ENCODE peak calls at places on chromosomes 2 and 18, in seven cellular contexts. One of them, this sample, is unnamed.

GRCh38 chr2:83584674-83585073 is 874.4 kb downstream of the SUCLG1 start:
- DNase-seq in activated effector memory CD4-positive, alpha-beta T cell treated with anti-CD3 and anti-CD28 coated beads, Interleukin-2, amount 50 U/mL, for 16 hours: no peak
- DNase-seq in GOT3: no peak
- DNase-seq in psoas muscle: no peak
- DNase-seq in retina: no peak
- DNase-seq in foreskin keratinocyte: no peak
- DNase-seq in GM12865: no peak
- DNase-seq in this sample: no peak

GRCh38 chr2:217150236-217150635 is 290.4 kb upstream of the TNP1 start:
- DNase-seq in foreskin keratinocyte: no peak
- DNase-seq in GOT3: no peak
- DNase-seq in psoas muscle: no peak
- DNase-seq in activated effector memory CD4-positive, alpha-beta T cell treated with anti-CD3 and anti-CD28 coated beads, Interleukin-2, amount 50 U/mL, for 16 hours: no peak
- DNase-seq in retina: no peak
- DNase-seq in GM12865: no peak
- DNase-seq in this sample: no peak

GRCh38 chr2:101643004-101643524 is 54.4 kb upstream of the MAP4K4 start:
- DNase-seq in GM12865: no peak
- DNase-seq in retina: no peak
- DNase-seq in GOT3: no peak
- DNase-seq in psoas muscle: no peak
- DNase-seq in activated effector memory CD4-positive, alpha-beta T cell treated with anti-CD3 and anti-CD28 coated beads, Interleukin-2, amount 50 U/mL, for 16 hours: no peak
- DNase-seq in foreskin keratinocyte: no peak
- DNase-seq in this sample: no peak

GRCh38 chr18:51437280-51438271 is 240.1 kb upstream of the MEX3C start:
- DNase-seq in psoas muscle: no peak
- DNase-seq in retina: no peak
- DNase-seq in GOT3: no peak
- DNase-seq in foreskin keratinocyte: peak
- DNase-seq in GM12865: peak
- DNase-seq in activated effector memory CD4-positive, alpha-beta T cell treated with anti-CD3 and anti-CD28 coated beads, Interleukin-2, amount 50 U/mL, for 16 hours: no peak
- DNase-seq in this sample: no peak

GRCh38 chr2:50885948-50886347 is 146.0 kb downstream of the NRXN1 start:
- DNase-seq in retina: no peak
- DNase-seq in psoas muscle: no peak
- DNase-seq in GOT3: no peak
- DNase-seq in activated effector memory CD4-positive, alpha-beta T cell treated with anti-CD3 and anti-CD28 coated beads, Interleukin-2, amount 50 U/mL, for 16 hours: no peak
- DNase-seq in GM12865: no peak
- DNase-seq in foreskin keratinocyte: no peak
- DNase-seq in this sample: no peak

GRCh38 chr18:58253871-58254270 is 209.8 kb downstream of the NEDD4L start:
- DNase-seq in activated effector memory CD4-positive, alpha-beta T cell treated with anti-CD3 and anti-CD28 coated beads, Interleukin-2, amount 50 U/mL, for 16 hours: no peak
- DNase-seq in foreskin keratinocyte: no peak
- DNase-seq in retina: no peak
- DNase-seq in psoas muscle: no peak
- DNase-seq in GM12865: no peak
- DNase-seq in GOT3: no peak
- DNase-seq in this sample: no peak

GRCh38 chr2:186848873-186849578 is at the start of gene ZSWIM2:
- DNase-seq in retina: peak
- DNase-seq in activated effector memory CD4-positive, alpha-beta T cell treated with anti-CD3 and anti-CD28 coated beads, Interleukin-2, amount 50 U/mL, for 16 hours: no peak
- DNase-seq in psoas muscle: peak
- DNase-seq in GM12865: peak
- DNase-seq in GOT3: peak
- DNase-seq in foreskin keratinocyte: peak
- DNase-seq in this sample: peak

GRCh38 chr2:159516241-159516758 is 100.0 kb downstream of the BAZ2B start:
- DNase-seq in GOT3: no peak
- DNase-seq in activated effector memory CD4-positive, alpha-beta T cell treated with anti-CD3 and anti-CD28 coated beads, Interleukin-2, amount 50 U/mL, for 16 hours: no peak
- DNase-seq in foreskin keratinocyte: peak
- DNase-seq in retina: peak
- DNase-seq in psoas muscle: no peak
- DNase-seq in GM12865: peak
- DNase-seq in this sample: no peak

GRCh38 chr2:207416111-207416510 is 113.7 kb upstream of the CREB1 start:
- DNase-seq in GM12865: no peak
- DNase-seq in GOT3: no peak
- DNase-seq in foreskin keratinocyte: no peak
- DNase-seq in activated effector memory CD4-positive, alpha-beta T cell treated with anti-CD3 and anti-CD28 coated beads, Interleukin-2, amount 50 U/mL, for 16 hours: no peak
- DNase-seq in retina: no peak
- DNase-seq in psoas muscle: no peak
- DNase-seq in this sample: no peak

GRCh38 chr18:77108001-77108692 is 24.4 kb downstream of the MBP start:
- DNase-seq in GM12865: peak
- DNase-seq in foreskin keratinocyte: no peak
- DNase-seq in activated effector memory CD4-positive, alpha-beta T cell treated with anti-CD3 and anti-CD28 coated beads, Interleukin-2, amount 50 U/mL, for 16 hours: peak
- DNase-seq in retina: peak
- DNase-seq in GOT3: peak
- DNase-seq in psoas muscle: no peak
- DNase-seq in this sample: no peak

GRCh38 chr2:109305494-109306187 is 176.6 kb downstream of the SH3RF3 start:
- DNase-seq in activated effector memory CD4-positive, alpha-beta T cell treated with anti-CD3 and anti-CD28 coated beads, Interleukin-2, amount 50 U/mL, for 16 hours: no peak
- DNase-seq in GOT3: no peak
- DNase-seq in GM12865: no peak
- DNase-seq in psoas muscle: no peak
- DNase-seq in retina: peak
- DNase-seq in foreskin keratinocyte: no peak
- DNase-seq in this sample: no peak

GRCh38 chr2:26011990-26012856 is 21.7 kb upstream of the RAB10 start:
- DNase-seq in GM12865: no peak
- DNase-seq in foreskin keratinocyte: peak
- DNase-seq in psoas muscle: peak
- DNase-seq in retina: no peak
- DNase-seq in activated effector memory CD4-positive, alpha-beta T cell treated with anti-CD3 and anti-CD28 coated beads, Interleukin-2, amount 50 U/mL, for 16 hours: no peak
- DNase-seq in GOT3: no peak
- DNase-seq in this sample: no peak

GRCh38 chr18:79881695-79882094 is 69.8 kb downstream of the SLC66A2 start:
- DNase-seq in foreskin keratinocyte: no peak
- DNase-seq in retina: no peak
- DNase-seq in psoas muscle: no peak
- DNase-seq in GM12865: no peak
- DNase-seq in activated effector memory CD4-positive, alpha-beta T cell treated with anti-CD3 and anti-CD28 coated beads, Interleukin-2, amount 50 U/mL, for 16 hours: peak
- DNase-seq in GOT3: no peak
- DNase-seq in this sample: no peak

GRCh38 chr2:119476301-119477117 is 44.9 kb downstream of the TMEM37 start:
- DNase-seq in psoas muscle: peak
- DNase-seq in foreskin keratinocyte: no peak
- DNase-seq in retina: peak
- DNase-seq in activated effector memory CD4-positive, alpha-beta T cell treated with anti-CD3 and anti-CD28 coated beads, Interleukin-2, amount 50 U/mL, for 16 hours: peak
- DNase-seq in GM12865: peak
- DNase-seq in GOT3: peak
- DNase-seq in this sample: no peak

GRCh38 chr2:23425886-23426283 is 40.9 kb downstream of the KLHL29 start:
- DNase-seq in GM12865: no peak
- DNase-seq in retina: no peak
- DNase-seq in activated effector memory CD4-positive, alpha-beta T cell treated with anti-CD3 and anti-CD28 coated beads, Interleukin-2, amount 50 U/mL, for 16 hours: no peak
- DNase-seq in foreskin keratinocyte: no peak
- DNase-seq in GOT3: no peak
- DNase-seq in psoas muscle: no peak
- DNase-seq in this sample: no peak

GRCh38 chr2:108978709-108979111 is 10.3 kb downstream of the EDAR start:
- DNase-seq in GM12865: no peak
- DNase-seq in GOT3: no peak
- DNase-seq in retina: peak
- DNase-seq in foreskin keratinocyte: no peak
- DNase-seq in psoas muscle: no peak
- DNase-seq in activated effector memory CD4-positive, alpha-beta T cell treated with anti-CD3 and anti-CD28 coated beads, Interleukin-2, amount 50 U/mL, for 16 hours: no peak
- DNase-seq in this sample: no peak

GRCh38 chr2:99512081-99512480 is 22.3 kb upstream of the REV1 start:
- DNase-seq in psoas muscle: no peak
- DNase-seq in retina: no peak
- DNase-seq in foreskin keratinocyte: no peak
- DNase-seq in GM12865: no peak
- DNase-seq in activated effector memory CD4-positive, alpha-beta T cell treated with anti-CD3 and anti-CD28 coated beads, Interleukin-2, amount 50 U/mL, for 16 hours: no peak
- DNase-seq in GOT3: no peak
- DNase-seq in this sample: no peak

GRCh38 chr2:68237404-68237803 is 14.9 kb downstream of the PPP3R1 start:
- DNase-seq in retina: no peak
- DNase-seq in foreskin keratinocyte: no peak
- DNase-seq in GOT3: no peak
- DNase-seq in activated effector memory CD4-positive, alpha-beta T cell treated with anti-CD3 and anti-CD28 coated beads, Interleukin-2, amount 50 U/mL, for 16 hours: no peak
- DNase-seq in psoas muscle: no peak
- DNase-seq in GM12865: no peak
- DNase-seq in this sample: no peak

GRCh38 chr2:43041661-43042360 is 184.6 kb downstream of the ZFP36L2 start:
- DNase-seq in activated effector memory CD4-positive, alpha-beta T cell treated with anti-CD3 and anti-CD28 coated beads, Interleukin-2, amount 50 U/mL, for 16 hours: no peak
- DNase-seq in GOT3: no peak
- DNase-seq in retina: peak
- DNase-seq in psoas muscle: no peak
- DNase-seq in GM12865: no peak
- DNase-seq in foreskin keratinocyte: peak
- DNase-seq in this sample: peak

GRCh38 chr2:235305678-235306077 is 188.2 kb upstream of the AGAP1 start:
- DNase-seq in activated effector memory CD4-positive, alpha-beta T cell treated with anti-CD3 and anti-CD28 coated beads, Interleukin-2, amount 50 U/mL, for 16 hours: no peak
- DNase-seq in GM12865: no peak
- DNase-seq in GOT3: no peak
- DNase-seq in foreskin keratinocyte: no peak
- DNase-seq in psoas muscle: no peak
- DNase-seq in retina: no peak
- DNase-seq in this sample: no peak

GRCh38 chr2:109439315-109439714 is 174.5 kb downstream of the SEPTIN10 start:
- DNase-seq in GOT3: no peak
- DNase-seq in activated effector memory CD4-positive, alpha-beta T cell treated with anti-CD3 and anti-CD28 coated beads, Interleukin-2, amount 50 U/mL, for 16 hours: no peak
- DNase-seq in foreskin keratinocyte: no peak
- DNase-seq in psoas muscle: no peak
- DNase-seq in retina: peak
- DNase-seq in GM12865: no peak
- DNase-seq in this sample: no peak

GRCh38 chr2:137380610-137381009 is 583.7 kb upstream of the HNMT start:
- DNase-seq in psoas muscle: no peak
- DNase-seq in retina: no peak
- DNase-seq in GOT3: no peak
- DNase-seq in activated effector memory CD4-positive, alpha-beta T cell treated with anti-CD3 and anti-CD28 coated beads, Interleukin-2, amount 50 U/mL, for 16 hours: no peak
- DNase-seq in GM12865: no peak
- DNase-seq in foreskin keratinocyte: peak
- DNase-seq in this sample: no peak

GRCh38 chr2:44184106-44184505 is 15.4 kb downstream of the PPM1B start:
- DNase-seq in retina: no peak
- DNase-seq in GM12865: no peak
- DNase-seq in activated effector memory CD4-positive, alpha-beta T cell treated with anti-CD3 and anti-CD28 coated beads, Interleukin-2, amount 50 U/mL, for 16 hours: no peak
- DNase-seq in foreskin keratinocyte: no peak
- DNase-seq in GOT3: no peak
- DNase-seq in psoas muscle: no peak
- DNase-seq in this sample: no peak

GRCh38 chr2:50607746-50608145 is 424.2 kb downstream of the NRXN1 start:
- DNase-seq in activated effector memory CD4-positive, alpha-beta T cell treated with anti-CD3 and anti-CD28 coated beads, Interleukin-2, amount 50 U/mL, for 16 hours: no peak
- DNase-seq in GM12865: no peak
- DNase-seq in GOT3: no peak
- DNase-seq in foreskin keratinocyte: no peak
- DNase-seq in psoas muscle: no peak
- DNase-seq in retina: no peak
- DNase-seq in this sample: no peak

GRCh38 chr2:162184362-162184761 is 32.3 kb upstream of the GCG start:
- DNase-seq in retina: no peak
- DNase-seq in GOT3: no peak
- DNase-seq in GM12865: no peak
- DNase-seq in activated effector memory CD4-positive, alpha-beta T cell treated with anti-CD3 and anti-CD28 coated beads, Interleukin-2, amount 50 U/mL, for 16 hours: no peak
- DNase-seq in foreskin keratinocyte: no peak
- DNase-seq in psoas muscle: no peak
- DNase-seq in this sample: no peak

GRCh38 chr2:29460191-29460590 is 345.0 kb downstream of the CLIP4 start:
- DNase-seq in GOT3: no peak
- DNase-seq in GM12865: no peak
- DNase-seq in psoas muscle: no peak
- DNase-seq in retina: no peak
- DNase-seq in foreskin keratinocyte: no peak
- DNase-seq in activated effector memory CD4-positive, alpha-beta T cell treated with anti-CD3 and anti-CD28 coated beads, Interleukin-2, amount 50 U/mL, for 16 hours: no peak
- DNase-seq in this sample: no peak

GRCh38 chr2:147773479-147773878 is 71.3 kb upstream of the ACVR2A start:
- DNase-seq in activated effector memory CD4-positive, alpha-beta T cell treated with anti-CD3 and anti-CD28 coated beads, Interleukin-2, amount 50 U/mL, for 16 hours: no peak
- DNase-seq in GOT3: no peak
- DNase-seq in retina: peak
- DNase-seq in foreskin keratinocyte: no peak
- DNase-seq in psoas muscle: no peak
- DNase-seq in GM12865: no peak
- DNase-seq in this sample: no peak

GRCh38 chr18:76619342-76620315 is 124.6 kb upstream of the ZNF516 start:
- DNase-seq in retina: peak
- DNase-seq in psoas muscle: peak
- DNase-seq in activated effector memory CD4-positive, alpha-beta T cell treated with anti-CD3 and anti-CD28 coated beads, Interleukin-2, amount 50 U/mL, for 16 hours: no peak
- DNase-seq in GM12865: no peak
- DNase-seq in GOT3: no peak
- DNase-seq in foreskin keratinocyte: no peak
- DNase-seq in this sample: peak

GRCh38 chr2:148914463-148914862 is 39.4 kb downstream of the KIF5C start:
- DNase-seq in GOT3: no peak
- DNase-seq in GM12865: no peak
- DNase-seq in psoas muscle: no peak
- DNase-seq in retina: no peak
- DNase-seq in activated effector memory CD4-positive, alpha-beta T cell treated with anti-CD3 and anti-CD28 coated beads, Interleukin-2, amount 50 U/mL, for 16 hours: no peak
- DNase-seq in foreskin keratinocyte: no peak
- DNase-seq in this sample: no peak

GRCh38 chr2:10740226-10740625 is 18.8 kb downstream of the ATP6V1C2 start:
- DNase-seq in activated effector memory CD4-positive, alpha-beta T cell treated with anti-CD3 and anti-CD28 coated beads, Interleukin-2, amount 50 U/mL, for 16 hours: no peak
- DNase-seq in retina: no peak
- DNase-seq in psoas muscle: no peak
- DNase-seq in foreskin keratinocyte: no peak
- DNase-seq in GOT3: no peak
- DNase-seq in GM12865: no peak
- DNase-seq in this sample: no peak

GRCh38 chr2:48551548-48551947 is 21.6 kb downstream of the STON1 start:
- DNase-seq in GM12865: no peak
- DNase-seq in GOT3: no peak
- DNase-seq in retina: no peak
- DNase-seq in activated effector memory CD4-positive, alpha-beta T cell treated with anti-CD3 and anti-CD28 coated beads, Interleukin-2, amount 50 U/mL, for 16 hours: no peak
- DNase-seq in psoas muscle: no peak
- DNase-seq in foreskin keratinocyte: no peak
- DNase-seq in this sample: no peak

GRCh38 chr2:238587776-238588660 is 161.3 kb downstream of the ASB1 start:
- DNase-seq in retina: no peak
- DNase-seq in psoas muscle: no peak
- DNase-seq in foreskin keratinocyte: no peak
- DNase-seq in activated effector memory CD4-positive, alpha-beta T cell treated with anti-CD3 and anti-CD28 coated beads, Interleukin-2, amount 50 U/mL, for 16 hours: no peak
- DNase-seq in GM12865: no peak
- DNase-seq in GOT3: no peak
- DNase-seq in this sample: no peak

GRCh38 chr18:51522338-51522737 is 324.9 kb upstream of the MEX3C start:
- DNase-seq in activated effector memory CD4-positive, alpha-beta T cell treated with anti-CD3 and anti-CD28 coated beads, Interleukin-2, amount 50 U/mL, for 16 hours: no peak
- DNase-seq in GOT3: no peak
- DNase-seq in GM12865: no peak
- DNase-seq in retina: no peak
- DNase-seq in foreskin keratinocyte: no peak
- DNase-seq in psoas muscle: no peak
- DNase-seq in this sample: no peak